ENCODE peak calls at places on chromosomes 6 and 20, in seven cellular contexts. E is A549, P is transverse colon, Z is esophagus muscularis mucosa, A is stomach, Y is sigmoid colon, K is ovary. H is an unnamed sample.

GRCh38 chr6:43608783-43609182 is 20.3 kb downstream of the GTPBP2 start:
- DNase-seq in Z (no peak), A (no peak), K (no peak), P (no peak), Y (no peak), E (no peak), H (no peak)

GRCh38 chr20:57698191-57698866 is 11.5 kb downstream of the PMEPA1 start:
- DNase-seq in E (peak), Y (no peak), Z (no peak), P (peak), A (peak), K (no peak), H (no peak)

GRCh38 chr20:60224914-60225313 is 266.7 kb downstream of the CDH26 start:
- DNase-seq in E (peak), Z (no peak), Y (no peak), A (no peak), P (no peak), K (no peak), H (no peak)

GRCh38 chr20:31560900-31561598 is 44.0 kb upstream of the ID1 start:
- DNase-seq in P (peak), Y (no peak), E (peak), K (no peak), A (peak), Z (no peak), H (no peak)

GRCh38 chr20:24731312-24731711 is 217.8 kb upstream of the CST7 start:
- DNase-seq in A (no peak), P (no peak), E (no peak), K (no peak), Z (peak), Y (no peak), H (no peak)

GRCh38 chr6:2768125-2768524 is 2.9 kb downstream of the WRNIP1 start:
- DNase-seq in P (no peak), Y (no peak), E (no peak), A (no peak), Z (no peak), K (no peak), H (no peak)

GRCh38 chr20:17691758-17692157 is 8.0 kb upstream of the BANF2 start:
- DNase-seq in Z (no peak), K (no peak), E (no peak), Y (no peak), A (no peak), P (no peak), H (no peak)

GRCh38 chr6:125558907-125559306 is 190.5 kb upstream of the HEY2 start:
- DNase-seq in E (no peak), A (no peak), Z (no peak), Y (no peak), P (no peak), K (no peak), H (no peak)

GRCh38 chr6:121649951-121650350 is 214.5 kb downstream of the GJA1 start:
- DNase-seq in E (no peak), Y (no peak), K (no peak), P (no peak), Z (no peak), A (no peak), H (no peak)

GRCh38 chr6:32984639-32985389 is 16.4 kb downstream of the BRD2 start:
- DNase-seq in K (peak), A (peak), Z (peak), Y (peak), P (peak), E (peak), H (peak)

GRCh38 chr6:128696651-128697391 is 176.4 kb upstream of the PTPRK start:
- DNase-seq in P (no peak), K (no peak), Z (no peak), A (no peak), E (peak), Y (no peak), H (no peak)

GRCh38 chr6:149032599-149033405 is 284.7 kb upstream of the TAB2 start:
- DNase-seq in Z (peak), Y (no peak), P (no peak), A (no peak), E (peak), K (peak), H (no peak)

GRCh38 chr6:134060491-134061106 is 8.2 kb upstream of the SLC2A12 start:
- DNase-seq in Z (no peak), Y (no peak), P (no peak), E (no peak), A (no peak), K (no peak), H (no peak)

GRCh38 chr6:29009358-29009757 is 4.2 kb upstream of the ZNF311 start:
- DNase-seq in K (no peak), P (no peak), Y (no peak), A (no peak), E (no peak), Z (no peak), H (no peak)

GRCh38 chr6:138970159-138970558 is 17.9 kb downstream of the REPS1 start:
- DNase-seq in P (no peak), E (no peak), A (no peak), Z (no peak), Y (no peak), K (no peak), H (no peak)

GRCh38 chr6:129893513-129894098 is 32.5 kb upstream of the TMEM244 start:
- DNase-seq in A (no peak), Y (no peak), E (no peak), Z (no peak), K (no peak), P (no peak), H (no peak)

GRCh38 chr6:150004101-150004782 is 21.1 kb downstream of the RAET1L start:
- DNase-seq in K (no peak), Y (no peak), E (no peak), Z (no peak), P (no peak), A (no peak), H (no peak)

GRCh38 chr6:145250436-145250835 is 484.9 kb downstream of the EPM2A start:
- DNase-seq in A (no peak), Y (no peak), E (no peak), P (no peak), K (no peak), Z (no peak), H (no peak)

GRCh38 chr6:26597821-26598220 is 1.1 kb downstream of the ABT1 start:
- DNase-seq in Z (no peak), Y (no peak), P (no peak), E (no peak), K (no peak), A (no peak), H (no peak)

GRCh38 chr6:38567436-38567835 is 72.3 kb downstream of the BTBD9 start:
- DNase-seq in P (peak), E (no peak), A (peak), Y (peak), Z (peak), K (peak), H (peak)

GRCh38 chr6:38470548-38470947 is 169.2 kb downstream of the BTBD9 start:
- DNase-seq in E (no peak), A (no peak), P (no peak), K (no peak), Z (no peak), Y (no peak), H (no peak)

GRCh38 chr6:106927531-106928398 is 46.8 kb downstream of the CD24 start:
- DNase-seq in E (peak), K (no peak), Z (peak), A (peak), P (peak), Y (no peak), H (no peak)

GRCh38 chr6:169935348-169935718 is 183.9 kb downstream of the ERMARD start:
- DNase-seq in Z (peak), K (no peak), P (no peak), E (no peak), Y (no peak), A (no peak), H (no peak)

GRCh38 chr6:158849899-158850806 is 31.0 kb upstream of the EZR start:
- DNase-seq in P (peak), Z (no peak), E (peak), Y (no peak), A (peak), K (no peak), H (no peak)

GRCh38 chr6:164344801-164345291 is 930.3 kb downstream of the QKI start:
- DNase-seq in K (no peak), Z (no peak), Y (no peak), A (no peak), P (no peak), E (no peak), H (peak)

GRCh38 chr6:111478064-111478476 is 4.9 kb downstream of the REV3L start:
- DNase-seq in A (no peak), Y (no peak), P (no peak), E (no peak), Z (no peak), K (no peak), H (no peak)

GRCh38 chr6:39929733-39930461 is 4.4 kb downstream of the MOCS1 start:
- DNase-seq in Y (no peak), P (no peak), K (no peak), Z (no peak), A (no peak), E (no peak), H (no peak)

GRCh38 chr6:7085911-7086310 is 21.9 kb upstream of the RREB1 start:
- DNase-seq in E (no peak), A (peak), Z (no peak), P (peak), Y (peak), K (peak), H (no peak)

GRCh38 chr20:60123096-60123495 is 164.9 kb downstream of the CDH26 start:
- DNase-seq in P (no peak), E (no peak), Y (no peak), A (no peak), Z (no peak), K (no peak), H (no peak)

GRCh38 chr20:4681971-4682370 is 39.7 kb upstream of the PRND start:
- DNase-seq in A (no peak), P (no peak), E (no peak), Y (no peak), Z (peak), K (no peak), H (no peak)

GRCh38 chr20:4683261-4683660 is 38.4 kb upstream of the PRND start:
- DNase-seq in P (no peak), Y (no peak), A (no peak), Z (no peak), E (no peak), K (no peak), H (no peak)

GRCh38 chr20:4684837-4685413 is 36.8 kb upstream of the PRND start:
- DNase-seq in A (no peak), E (no peak), Z (peak), Y (peak), K (peak), P (no peak), H (no peak)

GRCh38 chr20:4681441-4681840 is 40.3 kb upstream of the PRND start:
- DNase-seq in E (no peak), Z (peak), Y (no peak), K (no peak), P (no peak), A (no peak), H (no peak)

GRCh38 chr20:4682682-4683081 is 39.0 kb upstream of the PRND start:
- DNase-seq in A (no peak), E (no peak), Y (no peak), Z (no peak), K (no peak), P (no peak), H (no peak)
- TF ChIP-seq POLR2A in A (no peak), E (no peak), Y (no peak), Z (no peak), K (no peak), P (no peak), H (no peak)

GRCh38 chr6:84177253-84177652 is 50.2 kb downstream of the CEP162 start:
- DNase-seq in K (no peak), P (peak), A (no peak), E (no peak), Y (no peak), Z (no peak), H (peak)

GRCh38 chr6:84172080-84172479 is 55.4 kb downstream of the CEP162 start:
- DNase-seq in Z (no peak), P (no peak), E (no peak), K (no peak), A (no peak), Y (no peak), H (no peak)

GRCh38 chr6:84172574-84172973 is 54.9 kb downstream of the CEP162 start:
- DNase-seq in Z (no peak), A (no peak), P (no peak), E (no peak), Y (no peak), K (no peak), H (no peak)
- TF ChIP-seq EP300 in Z (no peak), A (no peak), P (no peak), E (no peak), Y (no peak), K (no peak), H (no peak)

DNA sequence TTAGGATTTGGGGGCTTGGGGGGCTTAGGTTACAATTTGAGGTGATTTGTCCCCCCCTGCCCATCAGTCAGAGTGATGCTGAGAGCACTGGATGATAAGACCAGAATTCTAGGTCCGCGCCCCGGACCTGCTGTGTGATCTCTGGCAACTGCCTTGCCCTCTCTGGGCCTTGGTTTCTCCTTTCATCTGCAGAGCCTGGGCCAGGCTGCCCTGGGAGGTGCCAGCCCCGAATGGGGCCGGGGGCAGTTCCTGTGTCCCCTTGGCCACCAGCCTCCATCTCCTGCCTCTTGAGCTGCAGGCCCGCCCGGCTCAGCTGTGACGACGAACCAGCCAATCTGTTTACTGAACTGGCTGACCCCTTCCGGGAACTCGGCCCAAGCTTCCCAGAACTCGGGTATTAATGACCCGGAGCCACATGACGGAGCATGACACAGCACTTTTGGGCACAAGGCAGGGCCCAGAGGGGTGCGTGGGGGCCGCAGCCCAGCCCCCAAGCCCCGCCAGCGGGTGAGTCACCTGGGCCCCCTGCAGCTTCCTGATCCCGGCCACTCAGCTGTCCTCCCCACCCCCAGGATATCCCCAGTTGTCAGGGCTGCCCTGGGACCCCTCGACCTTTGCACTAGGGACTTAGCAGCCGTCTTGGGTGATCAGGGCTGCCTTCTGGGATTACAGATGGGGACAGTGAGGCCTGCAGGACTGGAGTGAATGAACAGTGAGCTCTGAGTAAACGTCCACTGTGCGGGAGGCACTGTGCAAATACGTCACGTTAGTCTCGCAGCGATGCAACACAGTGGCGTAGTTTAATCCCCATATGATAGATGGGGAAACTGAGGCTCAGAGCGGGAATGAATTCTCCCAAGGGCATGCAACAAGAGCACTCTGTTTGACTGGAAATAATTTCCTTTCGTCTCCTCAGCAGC is 102.0 kb downstream of the CEBPB start:
- DNase-seq in P (peak), E (peak), A (peak), Y (peak), Z (peak), K (peak), H (peak)
- TF ChIP-seq POLR2A in P (no peak), E (no peak), A (no peak), Y (no peak), Z (no peak), K (peak), H (peak)

GRCh38 chr6:3872370-3872854 is 23.2 kb downstream of the FAM50B start:
- DNase-seq in E (no peak), Z (no peak), A (no peak), Y (no peak), K (no peak), P (no peak), H (no peak)
- TF ChIP-seq EP300 in E (no peak), Z (no peak), A (no peak), Y (no peak), K (no peak), P (no peak), H (no peak)

GRCh38 chr20:3813758-3814581 is 6.4 kb upstream of the AP5S1 start:
- DNase-seq in E (no peak), P (no peak), Z (no peak), K (no peak), Y (peak), A (peak), H (no peak)

GRCh38 chr20:3808544-3808943 is 11.8 kb upstream of the AP5S1 start:
- DNase-seq in E (no peak), Y (peak), A (no peak), Z (no peak), P (no peak), K (no peak), H (no peak)

GRCh38 chr20:3812259-3812681 is 8.1 kb upstream of the AP5S1 start:
- DNase-seq in Y (peak), E (no peak), P (no peak), Z (no peak), K (no peak), A (no peak), H (no peak)

GRCh38 chr20:3812975-3813599 is 7.3 kb upstream of the AP5S1 start:
- DNase-seq in E (no peak), P (no peak), Y (peak), A (no peak), Z (no peak), K (no peak), H (no peak)

DNA sequence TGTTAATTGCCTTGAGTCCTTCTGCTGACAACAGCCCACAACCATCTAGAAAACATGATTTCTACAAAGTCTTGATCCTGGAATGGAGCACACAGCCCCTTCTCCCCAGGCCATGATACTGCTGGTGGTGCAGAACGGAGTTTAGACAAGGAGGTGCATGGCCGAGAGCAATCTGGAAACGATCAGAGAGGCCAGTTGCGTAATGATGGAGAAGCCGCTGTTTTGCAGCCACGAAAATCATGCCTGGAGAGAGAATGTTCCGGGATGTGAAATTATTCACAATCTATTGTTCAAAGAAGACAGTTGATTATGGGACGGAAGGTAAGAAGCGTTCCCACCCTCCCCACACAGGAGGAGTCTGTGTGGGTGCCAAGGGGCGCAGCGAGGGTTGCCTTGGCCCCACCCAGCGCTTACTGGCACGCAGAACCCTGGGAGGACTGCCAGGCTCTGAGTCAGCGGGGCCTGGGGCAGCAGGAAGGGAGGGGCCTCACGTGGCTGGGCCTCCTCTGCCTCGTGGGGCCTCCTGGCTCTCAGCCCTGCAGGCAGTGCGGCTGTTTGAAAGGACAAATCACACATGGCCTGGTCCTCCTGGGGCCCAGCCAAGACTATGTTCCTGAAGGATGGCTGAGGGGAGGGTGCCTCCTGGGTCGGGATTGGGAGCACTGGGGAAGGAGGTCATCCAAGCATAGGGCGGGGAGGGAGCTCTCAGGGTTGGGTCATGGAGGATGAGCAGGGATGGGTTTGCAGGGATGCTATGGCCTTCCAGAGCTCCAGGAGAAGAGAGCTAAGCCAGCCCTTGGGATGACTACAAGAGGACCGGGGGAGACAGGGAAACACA is 8.7 kb upstream of the AP5S1 start:
- DNase-seq in K (peak), Z (peak), E (peak), Y (peak), A (peak), P (peak), H (peak)
- TF ChIP-seq POLR2A in K (peak), Z (peak), E (peak), Y (peak), A (peak), P (peak), H (peak)